ENCODE peak calls at places on chromosomes 5 and 9, in nine cellular contexts. One of them, this sample, is unnamed.

GRCh38 chr5:78505860-78506259 is 142.7 kb downstream of the LHFPL2 start:
- DNase-seq in cardiac fibroblast: no peak
- DNase-seq in lower lobe of right lung: no peak
- DNase-seq in sigmoid colon: no peak
- DNase-seq in body of pancreas: no peak
- DNase-seq in stomach: no peak
- DNase-seq in left lung: no peak
- DNase-seq in fibroblast of mammary gland: no peak
- DNase-seq in A549: no peak
- DNase-seq in this sample: no peak

GRCh38 chr9:76020654-76021053 is 130.2 kb downstream of the PCSK5 start:
- DNase-seq in cardiac fibroblast: no peak
- DNase-seq in lower lobe of right lung: no peak
- DNase-seq in sigmoid colon: no peak
- DNase-seq in body of pancreas: no peak
- DNase-seq in stomach: no peak
- DNase-seq in left lung: no peak
- DNase-seq in fibroblast of mammary gland: no peak
- DNase-seq in A549: no peak
- DNase-seq in this sample: no peak

GRCh38 chr5:172716796-172717313 is 54.1 kb downstream of the DUSP1 start:
- DNase-seq in cardiac fibroblast: peak
- DNase-seq in lower lobe of right lung: peak
- DNase-seq in sigmoid colon: peak
- DNase-seq in body of pancreas: peak
- DNase-seq in stomach: peak
- DNase-seq in left lung: peak
- DNase-seq in fibroblast of mammary gland: peak
- DNase-seq in A549: peak
- DNase-seq in this sample: peak

GRCh38 chr9:110807956-110808598 is 139.5 kb downstream of the MUSK start:
- DNase-seq in cardiac fibroblast: no peak
- DNase-seq in lower lobe of right lung: no peak
- DNase-seq in sigmoid colon: no peak
- DNase-seq in body of pancreas: no peak
- DNase-seq in stomach: no peak
- DNase-seq in left lung: no peak
- DNase-seq in fibroblast of mammary gland: no peak
- DNase-seq in A549: no peak
- DNase-seq in this sample: no peak

GRCh38 chr9:73269430-73270101 is 117.9 kb downstream of the ANXA1 start:
- DNase-seq in cardiac fibroblast: peak
- DNase-seq in lower lobe of right lung: no peak
- DNase-seq in sigmoid colon: no peak
- DNase-seq in body of pancreas: no peak
- DNase-seq in stomach: no peak
- DNase-seq in left lung: no peak
- DNase-seq in fibroblast of mammary gland: peak
- DNase-seq in A549: peak
- DNase-seq in this sample: no peak

GRCh38 chr9:91063471-91063870 is 261.9 kb downstream of the SYK start:
- DNase-seq in cardiac fibroblast: no peak
- DNase-seq in lower lobe of right lung: no peak
- DNase-seq in sigmoid colon: no peak
- DNase-seq in body of pancreas: no peak
- DNase-seq in stomach: no peak
- DNase-seq in left lung: no peak
- DNase-seq in fibroblast of mammary gland: no peak
- DNase-seq in A549: no peak
- DNase-seq in this sample: no peak

GRCh38 chr5:56585466-56585865 is 229.9 kb upstream of the MAP3K1 start:
- DNase-seq in cardiac fibroblast: no peak
- DNase-seq in lower lobe of right lung: no peak
- DNase-seq in sigmoid colon: no peak
- DNase-seq in body of pancreas: no peak
- DNase-seq in stomach: no peak
- DNase-seq in left lung: no peak
- DNase-seq in fibroblast of mammary gland: peak
- DNase-seq in A549: no peak
- DNase-seq in this sample: no peak

GRCh38 chr5:43627028-43627427 is 24.0 kb downstream of the NNT start:
- DNase-seq in cardiac fibroblast: peak
- DNase-seq in lower lobe of right lung: no peak
- DNase-seq in sigmoid colon: no peak
- DNase-seq in body of pancreas: peak
- DNase-seq in stomach: no peak
- DNase-seq in left lung: no peak
- DNase-seq in fibroblast of mammary gland: peak
- DNase-seq in A549: peak
- DNase-seq in this sample: no peak

DNA sequence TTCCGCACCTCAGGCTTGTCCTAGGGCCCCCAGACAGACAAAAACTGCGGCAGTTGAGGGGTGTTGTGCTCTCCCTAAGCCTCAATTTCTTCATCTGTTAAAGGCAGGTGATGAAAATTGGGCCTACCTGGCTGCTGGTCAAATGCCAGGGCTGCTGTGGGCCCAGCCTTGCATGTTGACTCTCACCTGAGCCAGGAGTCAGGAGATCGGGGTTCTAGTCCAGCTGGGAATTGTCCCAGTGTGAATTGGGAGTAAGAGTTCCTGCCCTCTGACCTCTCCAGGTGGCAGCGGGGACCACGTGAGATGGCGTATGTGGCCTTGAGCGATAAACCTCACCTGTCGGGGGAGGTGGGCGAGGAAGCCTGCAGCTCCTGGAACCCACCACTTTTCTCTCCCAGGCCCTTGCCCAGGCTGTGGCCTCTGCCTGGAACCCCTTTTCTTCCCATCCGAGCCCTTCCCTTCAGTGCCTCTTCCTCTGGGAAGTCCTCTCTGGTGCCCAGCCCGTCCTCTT is 143.5 kb upstream of the IER5L start:
- DNase-seq in cardiac fibroblast: no peak
- DNase-seq in lower lobe of right lung: no peak
- DNase-seq in sigmoid colon: peak
- DNase-seq in body of pancreas: no peak
- DNase-seq in stomach: peak
- DNase-seq in left lung: no peak
- DNase-seq in fibroblast of mammary gland: no peak
- DNase-seq in A549: no peak
- DNase-seq in this sample: no peak
- H3K4me3 ChIP-seq in cardiac fibroblast: peak
- H3K4me3 ChIP-seq in lower lobe of right lung: peak
- H3K4me3 ChIP-seq in sigmoid colon: no peak
- H3K4me3 ChIP-seq in body of pancreas: no peak
- H3K4me3 ChIP-seq in stomach: peak
- H3K4me3 ChIP-seq in left lung: peak
- H3K4me3 ChIP-seq in fibroblast of mammary gland: no peak
- H3K4me3 ChIP-seq in A549: no peak
- H3K4me3 ChIP-seq in this sample: peak

GRCh38 chr9:4305586-4305985 is 5.7 kb upstream of the GLIS3 start:
- DNase-seq in cardiac fibroblast: no peak
- DNase-seq in lower lobe of right lung: no peak
- DNase-seq in sigmoid colon: no peak
- DNase-seq in body of pancreas: no peak
- DNase-seq in stomach: no peak
- DNase-seq in left lung: no peak
- DNase-seq in fibroblast of mammary gland: no peak
- DNase-seq in A549: no peak
- DNase-seq in this sample: no peak

GRCh38 chr9:4308482-4308881 is 8.6 kb upstream of the GLIS3 start:
- DNase-seq in cardiac fibroblast: no peak
- DNase-seq in lower lobe of right lung: no peak
- DNase-seq in sigmoid colon: no peak
- DNase-seq in body of pancreas: no peak
- DNase-seq in stomach: no peak
- DNase-seq in left lung: no peak
- DNase-seq in fibroblast of mammary gland: no peak
- DNase-seq in A549: no peak
- DNase-seq in this sample: no peak

GRCh38 chr9:4305065-4305481 is 5.2 kb upstream of the GLIS3 start:
- DNase-seq in cardiac fibroblast: no peak
- DNase-seq in lower lobe of right lung: no peak
- DNase-seq in sigmoid colon: no peak
- DNase-seq in body of pancreas: peak
- DNase-seq in stomach: no peak
- DNase-seq in left lung: no peak
- DNase-seq in fibroblast of mammary gland: no peak
- DNase-seq in A549: no peak
- DNase-seq in this sample: no peak

GRCh38 chr9:4306788-4307144 is 6.9 kb upstream of the GLIS3 start:
- DNase-seq in cardiac fibroblast: no peak
- DNase-seq in lower lobe of right lung: no peak
- DNase-seq in sigmoid colon: no peak
- DNase-seq in body of pancreas: no peak
- DNase-seq in stomach: no peak
- DNase-seq in left lung: no peak
- DNase-seq in fibroblast of mammary gland: no peak
- DNase-seq in A549: no peak
- DNase-seq in this sample: no peak

DNA sequence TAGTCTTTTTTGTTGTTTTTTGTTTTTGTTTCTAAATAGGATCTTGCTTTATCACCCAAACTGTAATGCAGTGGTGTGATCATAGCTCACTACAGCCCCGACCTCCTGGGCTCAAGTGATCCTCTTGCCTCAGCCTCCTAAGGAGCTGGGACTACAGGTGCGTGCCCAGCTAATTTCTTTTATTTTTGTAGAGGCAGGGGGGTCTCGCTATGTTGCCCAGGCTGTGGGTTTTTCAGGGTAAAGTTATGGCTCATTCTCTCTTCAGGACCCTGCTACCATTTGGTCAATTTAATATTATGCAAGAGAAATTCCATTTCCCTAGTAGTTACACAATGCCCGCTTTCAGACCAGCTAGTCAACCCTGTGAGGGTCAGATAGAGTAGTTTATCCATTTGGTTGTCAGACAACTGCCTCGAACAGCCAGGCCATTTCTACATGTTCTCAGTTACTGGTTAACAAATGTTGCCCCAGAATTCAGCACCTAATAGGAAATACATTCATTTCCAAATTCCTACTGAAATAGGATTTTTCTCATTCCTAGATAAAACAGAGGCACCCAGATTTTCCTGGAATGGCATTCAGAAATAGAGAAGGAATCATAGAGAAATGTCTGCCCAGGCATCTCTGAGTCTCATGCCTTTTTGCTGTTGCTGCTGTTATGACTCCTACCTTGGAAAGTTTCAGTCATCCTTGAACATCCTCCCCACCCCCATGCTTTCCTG is 6.4 kb upstream of the GLIS3 start:
- DNase-seq in cardiac fibroblast: peak
- DNase-seq in lower lobe of right lung: no peak
- DNase-seq in sigmoid colon: no peak
- DNase-seq in body of pancreas: peak
- DNase-seq in stomach: no peak
- DNase-seq in left lung: no peak
- DNase-seq in fibroblast of mammary gland: peak
- DNase-seq in A549: no peak
- DNase-seq in this sample: no peak
- H3K4me3 ChIP-seq in cardiac fibroblast: no peak
- H3K4me3 ChIP-seq in lower lobe of right lung: no peak
- H3K4me3 ChIP-seq in sigmoid colon: no peak
- H3K4me3 ChIP-seq in body of pancreas: no peak
- H3K4me3 ChIP-seq in stomach: no peak
- H3K4me3 ChIP-seq in left lung: no peak
- H3K4me3 ChIP-seq in fibroblast of mammary gland: no peak
- H3K4me3 ChIP-seq in A549: no peak
- H3K4me3 ChIP-seq in this sample: no peak

GRCh38 chr9:19233344-19233743 is 2.9 kb downstream of the DENND4C start:
- DNase-seq in cardiac fibroblast: no peak
- DNase-seq in lower lobe of right lung: no peak
- DNase-seq in sigmoid colon: no peak
- DNase-seq in body of pancreas: no peak
- DNase-seq in stomach: no peak
- DNase-seq in left lung: no peak
- DNase-seq in fibroblast of mammary gland: no peak
- DNase-seq in A549: no peak
- DNase-seq in this sample: no peak
- H3K4me3 ChIP-seq in cardiac fibroblast: peak
- H3K4me3 ChIP-seq in lower lobe of right lung: peak
- H3K4me3 ChIP-seq in sigmoid colon: no peak
- H3K4me3 ChIP-seq in body of pancreas: no peak
- H3K4me3 ChIP-seq in stomach: peak
- H3K4me3 ChIP-seq in left lung: no peak
- H3K4me3 ChIP-seq in fibroblast of mammary gland: no peak
- H3K4me3 ChIP-seq in A549: peak
- H3K4me3 ChIP-seq in this sample: peak

DNA sequence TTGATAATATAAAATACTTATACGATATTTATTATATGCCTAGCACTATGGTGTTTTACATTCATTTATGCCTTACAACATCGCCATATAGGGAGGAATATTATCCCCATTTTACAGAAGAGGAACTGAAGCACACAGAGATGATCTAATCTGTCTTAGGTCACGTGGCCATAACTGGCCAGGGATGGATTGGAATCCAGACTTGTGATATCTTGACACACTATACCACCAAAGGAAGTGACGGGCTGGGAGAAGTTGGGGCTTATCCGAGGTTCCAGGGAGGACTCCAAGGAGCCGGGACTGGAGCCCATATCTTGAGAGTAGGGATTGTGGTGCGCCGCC is 129.8 kb downstream of the TMEM174 start:
- DNase-seq in cardiac fibroblast: no peak
- DNase-seq in lower lobe of right lung: no peak
- DNase-seq in sigmoid colon: no peak
- DNase-seq in body of pancreas: no peak
- DNase-seq in stomach: no peak
- DNase-seq in left lung: no peak
- DNase-seq in fibroblast of mammary gland: peak
- DNase-seq in A549: no peak
- DNase-seq in this sample: no peak
- H3K4me3 ChIP-seq in cardiac fibroblast: no peak
- H3K4me3 ChIP-seq in lower lobe of right lung: no peak
- H3K4me3 ChIP-seq in sigmoid colon: no peak
- H3K4me3 ChIP-seq in body of pancreas: no peak
- H3K4me3 ChIP-seq in stomach: peak
- H3K4me3 ChIP-seq in left lung: no peak
- H3K4me3 ChIP-seq in fibroblast of mammary gland: no peak
- H3K4me3 ChIP-seq in A549: no peak
- H3K4me3 ChIP-seq in this sample: peak